ENCODE peak calls at places on chromosome 7, in seven cellular contexts. One of them, this sample, is unnamed.

GRCh38 chr7:134774076-134774475 is 5.4 kb upstream of the CALD1 start:
- DNase-seq in H1: no peak
- DNase-seq in neuronal stem cell: no peak
- DNase-seq in trophoblast cell: no peak
- DNase-seq in IMR-90: no peak
- DNase-seq in mesenchymal stem cell: no peak
- DNase-seq in H9: no peak
- DNase-seq in this sample: peak

GRCh38 chr7:98040626-98041025 is 50.6 kb upstream of the OCM2 start:
- DNase-seq in H1: no peak
- DNase-seq in trophoblast cell: no peak
- DNase-seq in H9: no peak
- DNase-seq in neuronal stem cell: no peak
- DNase-seq in IMR-90: no peak
- DNase-seq in mesenchymal stem cell: no peak
- DNase-seq in this sample: no peak

GRCh38 chr7:79452495-79453265 is 787 bp downstream of the MAGI2 start:
- DNase-seq in mesenchymal stem cell: peak
- DNase-seq in H1: no peak
- DNase-seq in IMR-90: peak
- DNase-seq in neuronal stem cell: peak
- DNase-seq in trophoblast cell: peak
- DNase-seq in H9: peak
- DNase-seq in this sample: peak

GRCh38 chr7:144415858-144416257 is 12.4 kb upstream of the NOBOX start:
- DNase-seq in IMR-90: no peak
- DNase-seq in mesenchymal stem cell: no peak
- DNase-seq in trophoblast cell: peak
- DNase-seq in neuronal stem cell: no peak
- DNase-seq in H1: no peak
- DNase-seq in H9: no peak
- DNase-seq in this sample: no peak

GRCh38 chr7:108408294-108409004 is 47.8 kb downstream of the NRCAM start:
- DNase-seq in mesenchymal stem cell: no peak
- DNase-seq in trophoblast cell: no peak
- DNase-seq in IMR-90: no peak
- DNase-seq in neuronal stem cell: no peak
- DNase-seq in H9: no peak
- DNase-seq in H1: no peak
- DNase-seq in this sample: no peak

GRCh38 chr7:9082203-9082602 is 648.8 kb downstream of the NXPH1 start:
- DNase-seq in trophoblast cell: peak
- DNase-seq in H1: no peak
- DNase-seq in H9: no peak
- DNase-seq in neuronal stem cell: no peak
- DNase-seq in mesenchymal stem cell: no peak
- DNase-seq in IMR-90: no peak
- DNase-seq in this sample: peak

GRCh38 chr7:17384400-17384799 is 85.9 kb downstream of the AHR start:
- DNase-seq in mesenchymal stem cell: no peak
- DNase-seq in IMR-90: no peak
- DNase-seq in H9: no peak
- DNase-seq in trophoblast cell: peak
- DNase-seq in H1: no peak
- DNase-seq in neuronal stem cell: no peak
- DNase-seq in this sample: peak

GRCh38 chr7:50356212-50356944 is 51.9 kb downstream of the IKZF1 start:
- DNase-seq in H9: no peak
- DNase-seq in H1: no peak
- DNase-seq in neuronal stem cell: no peak
- DNase-seq in trophoblast cell: peak
- DNase-seq in mesenchymal stem cell: no peak
- DNase-seq in IMR-90: no peak
- DNase-seq in this sample: no peak

GRCh38 chr7:51316666-51317581 is at the start of gene COBL:
- DNase-seq in mesenchymal stem cell: no peak
- DNase-seq in trophoblast cell: peak
- DNase-seq in neuronal stem cell: peak
- DNase-seq in H1: no peak
- DNase-seq in IMR-90: no peak
- DNase-seq in H9: peak
- DNase-seq in this sample: peak

GRCh38 chr7:100802951-100803350 is 24.4 kb downstream of the EPHB4 start:
- DNase-seq in H9: no peak
- DNase-seq in trophoblast cell: no peak
- DNase-seq in H1: no peak
- DNase-seq in mesenchymal stem cell: no peak
- DNase-seq in IMR-90: no peak
- DNase-seq in neuronal stem cell: no peak
- DNase-seq in this sample: no peak

GRCh38 chr7:46549892-46550639 is 629.0 kb upstream of the IGFBP3 start:
- DNase-seq in H1: no peak
- DNase-seq in mesenchymal stem cell: no peak
- DNase-seq in neuronal stem cell: no peak
- DNase-seq in H9: no peak
- DNase-seq in IMR-90: no peak
- DNase-seq in trophoblast cell: no peak
- DNase-seq in this sample: no peak

GRCh38 chr7:150344299-150344698 is 2.9 kb upstream of the RARRES2 start:
- DNase-seq in neuronal stem cell: no peak
- DNase-seq in IMR-90: no peak
- DNase-seq in H9: no peak
- DNase-seq in trophoblast cell: no peak
- DNase-seq in H1: no peak
- DNase-seq in mesenchymal stem cell: no peak
- DNase-seq in this sample: no peak

GRCh38 chr7:138239244-138239643 is 163.0 kb downstream of the AKR1D1 start:
- DNase-seq in IMR-90: no peak
- DNase-seq in H1: no peak
- DNase-seq in mesenchymal stem cell: peak
- DNase-seq in neuronal stem cell: no peak
- DNase-seq in H9: no peak
- DNase-seq in trophoblast cell: peak
- DNase-seq in this sample: peak

GRCh38 chr7:33310546-33310945 is 181.2 kb downstream of the BBS9 start:
- DNase-seq in trophoblast cell: no peak
- DNase-seq in mesenchymal stem cell: no peak
- DNase-seq in H9: no peak
- DNase-seq in IMR-90: no peak
- DNase-seq in neuronal stem cell: no peak
- DNase-seq in H1: no peak
- DNase-seq in this sample: no peak

GRCh38 chr7:135282621-135283295 is 49.1 kb downstream of the STRA8 start:
- DNase-seq in H9: no peak
- DNase-seq in IMR-90: no peak
- DNase-seq in neuronal stem cell: no peak
- DNase-seq in mesenchymal stem cell: no peak
- DNase-seq in trophoblast cell: no peak
- DNase-seq in H1: no peak
- DNase-seq in this sample: no peak

GRCh38 chr7:81926154-81926553 is 156.3 kb upstream of the HGF start:
- DNase-seq in H9: no peak
- DNase-seq in IMR-90: peak
- DNase-seq in neuronal stem cell: no peak
- DNase-seq in mesenchymal stem cell: no peak
- DNase-seq in trophoblast cell: no peak
- DNase-seq in H1: no peak
- DNase-seq in this sample: no peak

GRCh38 chr7:155861480-155861868 is 49.2 kb upstream of the SHH start:
- DNase-seq in H1: no peak
- DNase-seq in H9: no peak
- DNase-seq in IMR-90: no peak
- DNase-seq in trophoblast cell: no peak
- DNase-seq in neuronal stem cell: no peak
- DNase-seq in mesenchymal stem cell: no peak
- DNase-seq in this sample: no peak

GRCh38 chr7:5375925-5376324 is 47.7 kb downstream of the TNRC18 start:
- DNase-seq in neuronal stem cell: no peak
- DNase-seq in H9: no peak
- DNase-seq in trophoblast cell: no peak
- DNase-seq in IMR-90: no peak
- DNase-seq in mesenchymal stem cell: no peak
- DNase-seq in H1: no peak
- DNase-seq in this sample: no peak

GRCh38 chr7:117098457-117098856 is 145.2 kb downstream of the ST7 start:
- DNase-seq in trophoblast cell: peak
- DNase-seq in mesenchymal stem cell: peak
- DNase-seq in neuronal stem cell: no peak
- DNase-seq in H9: no peak
- DNase-seq in H1: no peak
- DNase-seq in IMR-90: peak
- DNase-seq in this sample: no peak

GRCh38 chr7:41130021-41130420 is 572.9 kb downstream of the INHBA start:
- DNase-seq in mesenchymal stem cell: no peak
- DNase-seq in IMR-90: no peak
- DNase-seq in H1: no peak
- DNase-seq in trophoblast cell: no peak
- DNase-seq in neuronal stem cell: no peak
- DNase-seq in H9: no peak
- DNase-seq in this sample: no peak

GRCh38 chr7:28988818-28989595 is 30.9 kb upstream of the TRIL start:
- DNase-seq in mesenchymal stem cell: peak
- DNase-seq in H1: no peak
- DNase-seq in neuronal stem cell: no peak
- DNase-seq in IMR-90: peak
- DNase-seq in H9: no peak
- DNase-seq in trophoblast cell: peak
- DNase-seq in this sample: peak

GRCh38 chr7:1432411-1433082 is 26.7 kb downstream of the MICALL2 start:
- DNase-seq in IMR-90: peak
- DNase-seq in H1: no peak
- DNase-seq in H9: peak
- DNase-seq in neuronal stem cell: peak
- DNase-seq in mesenchymal stem cell: peak
- DNase-seq in trophoblast cell: peak
- DNase-seq in this sample: peak

GRCh38 chr7:6284055-6284400 is 11.6 kb upstream of the CYTH3 start:
- DNase-seq in mesenchymal stem cell: peak
- DNase-seq in IMR-90: no peak
- DNase-seq in neuronal stem cell: no peak
- DNase-seq in H9: no peak
- DNase-seq in H1: no peak
- DNase-seq in trophoblast cell: no peak
- DNase-seq in this sample: no peak

GRCh38 chr7:100152937-100153666 is 4.4 kb downstream of the LAMTOR4 start:
- DNase-seq in mesenchymal stem cell: no peak
- DNase-seq in H1: no peak
- DNase-seq in neuronal stem cell: no peak
- DNase-seq in trophoblast cell: no peak
- DNase-seq in IMR-90: no peak
- DNase-seq in H9: no peak
- DNase-seq in this sample: no peak

GRCh38 chr7:131329176-131329570 is 1.5 kb downstream of the MKLN1 start:
- DNase-seq in trophoblast cell: no peak
- DNase-seq in IMR-90: no peak
- DNase-seq in neuronal stem cell: no peak
- DNase-seq in mesenchymal stem cell: peak
- DNase-seq in H9: no peak
- DNase-seq in H1: no peak
- DNase-seq in this sample: no peak

GRCh38 chr7:95798401-95798930 is 26.1 kb downstream of the DYNC1I1 start:
- DNase-seq in mesenchymal stem cell: no peak
- DNase-seq in H9: no peak
- DNase-seq in neuronal stem cell: no peak
- DNase-seq in IMR-90: no peak
- DNase-seq in H1: no peak
- DNase-seq in trophoblast cell: no peak
- DNase-seq in this sample: no peak

GRCh38 chr7:113464096-113464855 is 345.9 kb upstream of the SMIM30 start:
- DNase-seq in mesenchymal stem cell: no peak
- DNase-seq in trophoblast cell: no peak
- DNase-seq in IMR-90: no peak
- DNase-seq in neuronal stem cell: no peak
- DNase-seq in H1: no peak
- DNase-seq in H9: no peak
- DNase-seq in this sample: no peak

GRCh38 chr7:18497082-18497481 is 1.5 kb downstream of the HDAC9 start:
- DNase-seq in neuronal stem cell: no peak
- DNase-seq in H1: no peak
- DNase-seq in H9: no peak
- DNase-seq in trophoblast cell: no peak
- DNase-seq in mesenchymal stem cell: no peak
- DNase-seq in IMR-90: no peak
- DNase-seq in this sample: no peak
- H3K4me2 ChIP-seq in neuronal stem cell: no peak
- H3K4me2 ChIP-seq in H1: peak
- H3K4me2 ChIP-seq in H9: peak
- H3K4me2 ChIP-seq in trophoblast cell: no peak
- H3K4me2 ChIP-seq in mesenchymal stem cell: no peak
- H3K4me2 ChIP-seq in IMR-90: no peak
- H3K4me2 ChIP-seq in this sample: no peak

GRCh38 chr7:44496385-44496784 is 5.9 kb upstream of the NUDCD3 start:
- DNase-seq in neuronal stem cell: no peak
- DNase-seq in IMR-90: no peak
- DNase-seq in mesenchymal stem cell: no peak
- DNase-seq in H9: no peak
- DNase-seq in H1: no peak
- DNase-seq in trophoblast cell: no peak
- DNase-seq in this sample: no peak
- H3K4ac ChIP-seq in neuronal stem cell: no peak
- H3K4ac ChIP-seq in IMR-90: no peak
- H3K4ac ChIP-seq in mesenchymal stem cell: no peak
- H3K4ac ChIP-seq in H9: no peak
- H3K4ac ChIP-seq in H1: no peak
- H3K4ac ChIP-seq in trophoblast cell: no peak
- H3K4ac ChIP-seq in this sample: no peak

DNA sequence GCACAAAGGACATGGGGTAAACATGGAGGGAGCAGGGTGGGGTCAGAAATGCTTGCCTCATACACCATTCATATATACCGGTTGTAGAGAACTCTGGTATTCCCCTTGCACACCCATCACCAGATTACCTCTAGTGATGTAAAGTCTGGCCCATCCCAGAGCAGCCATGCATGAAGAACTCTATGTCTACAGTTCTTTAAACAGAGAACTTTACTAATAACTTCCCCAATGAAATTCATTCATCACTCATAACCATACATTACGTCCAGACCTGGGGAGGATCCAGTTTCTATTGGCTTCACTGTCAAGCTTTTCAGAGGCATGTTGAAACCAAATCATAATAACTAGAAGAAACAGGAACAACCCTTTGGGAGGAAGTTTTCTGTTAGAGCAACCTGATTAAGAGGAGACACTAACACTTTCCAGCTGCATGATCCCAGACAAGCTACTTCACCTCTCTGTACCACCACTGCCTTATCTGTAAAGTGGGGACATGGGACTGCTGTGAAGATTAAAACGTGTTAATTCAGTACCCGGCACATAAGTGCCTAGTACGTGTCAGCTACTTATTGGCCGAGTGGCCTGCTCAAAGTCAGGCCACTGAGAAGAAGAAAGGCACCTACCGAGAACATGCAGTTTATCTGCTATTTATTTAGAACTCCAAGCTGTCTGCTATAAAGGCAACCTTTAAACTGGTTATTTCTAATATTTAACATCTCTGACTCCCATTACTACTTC is 59.7 kb downstream of the IGF2BP3 start:
- DNase-seq in IMR-90: no peak
- DNase-seq in H1: no peak
- DNase-seq in neuronal stem cell: no peak
- DNase-seq in mesenchymal stem cell: no peak
- DNase-seq in trophoblast cell: no peak
- DNase-seq in H9: no peak
- DNase-seq in this sample: peak
- H3K4me2 ChIP-seq in IMR-90: no peak
- H3K4me2 ChIP-seq in H1: no peak
- H3K4me2 ChIP-seq in neuronal stem cell: no peak
- H3K4me2 ChIP-seq in mesenchymal stem cell: no peak
- H3K4me2 ChIP-seq in trophoblast cell: no peak
- H3K4me2 ChIP-seq in H9: no peak
- H3K4me2 ChIP-seq in this sample: no peak

GRCh38 chr7:78279457-78279856 is 480.9 kb downstream of the PHTF2 start:
- DNase-seq in neuronal stem cell: no peak
- DNase-seq in trophoblast cell: no peak
- DNase-seq in mesenchymal stem cell: peak
- DNase-seq in H9: no peak
- DNase-seq in H1: no peak
- DNase-seq in IMR-90: no peak
- DNase-seq in this sample: no peak
- H3K4ac ChIP-seq in neuronal stem cell: no peak
- H3K4ac ChIP-seq in trophoblast cell: no peak
- H3K4ac ChIP-seq in mesenchymal stem cell: no peak
- H3K4ac ChIP-seq in H9: no peak
- H3K4ac ChIP-seq in H1: no peak
- H3K4ac ChIP-seq in IMR-90: peak
- H3K4ac ChIP-seq in this sample: no peak